ENCODE peak calls at places on chromosomes 4 and X, in eight cellular contexts. T, E, Q, I, P, V, C and N are unnamed samples. For H3K36me3, the result is how much of the 10 kb centered on the place peaks cover.

GRCh38 chr4:10737335-10737734 is 52.8 kb upstream of the CLNK start:
- DNase-seq in T (no peak), E (no peak), Q (no peak), I (no peak), P (no peak), V (no peak), C (no peak), N (no peak)

GRCh38 chr4:166277851-166278250 is 404.8 kb downstream of the TLL1 start:
- DNase-seq in T (no peak), E (no peak), Q (no peak), I (no peak), P (no peak), V (no peak), C (no peak), N (no peak)

GRCh38 chrX:63514575-63514967 is 163.4 kb upstream of the SPIN4 start:
- DNase-seq in T (no peak), E (no peak), Q (no peak), I (no peak), P (no peak), V (no peak), C (no peak), N (no peak)

GRCh38 chrX:40581333-40581910 is 652 bp downstream of the ATP6AP2 start:
- DNase-seq in T (no peak), E (no peak), Q (peak), I (no peak), P (no peak), V (no peak), C (no peak), N (no peak)

GRCh38 chr4:187019896-187020295 is 296.2 kb upstream of the FAT1 start:
- DNase-seq in T (no peak), E (no peak), Q (no peak), I (no peak), P (no peak), V (no peak), C (no peak), N (no peak)

GRCh38 chr4:100870940-100871772 is 353.3 kb upstream of the EMCN start:
- DNase-seq in T (no peak), E (no peak), Q (no peak), I (no peak), P (no peak), V (no peak), C (no peak), N (peak)

GRCh38 chr4:32136081-32136787 is 1416.1 kb downstream of the PCDH7 start:
- DNase-seq in T (no peak), E (no peak), Q (no peak), I (no peak), P (no peak), V (no peak), C (no peak), N (no peak)

GRCh38 chrX:137432609-137433008 is 133.3 kb upstream of the ZIC3 start:
- DNase-seq in T (no peak), E (peak), Q (no peak), I (no peak), P (no peak), V (no peak), C (no peak), N (no peak)

GRCh38 chrX:151912221-151912620 is 468 bp upstream of the MAGEA4 start:
- DNase-seq in T (no peak), E (no peak), Q (no peak), I (no peak), P (no peak), V (no peak), C (no peak), N (no peak)

GRCh38 chrX:39253551-39253950 is 452.3 kb downstream of the MID1IP1 start:
- DNase-seq in T (no peak), E (no peak), Q (no peak), I (no peak), P (no peak), V (no peak), C (no peak), N (no peak)

GRCh38 chr4:53116959-53117358 is 248.9 kb downstream of the SCFD2 start:
- DNase-seq in T (no peak), E (no peak), Q (no peak), I (no peak), P (peak), V (no peak), C (no peak), N (no peak)

GRCh38 chrX:47232803-47233332 is at the start of gene USP11:
- DNase-seq in T (peak), E (peak), Q (peak), I (peak), P (peak), V (peak), C (no peak), N (peak)

GRCh38 chrX:148310402-148311200 is 189.8 kb upstream of the AFF2 start:
- DNase-seq in T (no peak), E (no peak), Q (peak), I (no peak), P (no peak), V (no peak), C (no peak), N (no peak)

GRCh38 chr4:55184600-55185523 is 59.5 kb upstream of the KDR start:
- DNase-seq in T (no peak), E (peak), Q (peak), I (no peak), P (peak), V (peak), C (no peak), N (no peak)

GRCh38 chr4:77636902-77637301 is 31.3 kb downstream of the CXCL13 start:
- DNase-seq in T (no peak), E (peak), Q (peak), I (no peak), P (no peak), V (peak), C (no peak), N (no peak)

GRCh38 chr4:83890816-83891215 is 354.9 kb downstream of the GPAT3 start:
- DNase-seq in T (no peak), E (no peak), Q (no peak), I (no peak), P (no peak), V (no peak), C (no peak), N (no peak)
- H3K27ac ChIP-seq in T (no peak), E (no peak), Q (no peak), I (no peak), P (no peak), V (no peak), C (no peak), N (no peak)

GRCh38 chrX:1593286-1594271 is 2.2 kb downstream of the AKAP17A start:
- DNase-seq in T (no peak), E (no peak), Q (no peak), I (no peak), P (no peak), V (no peak), C (no peak), N (no peak)
- TF ChIP-seq POLR2A in T (no peak), E (no peak), Q (no peak), I (no peak), P (no peak), V (no peak), C (no peak), N (no peak)

GRCh38 chr4:87144346-87144745 is 76.1 kb downstream of the KLHL8 start:
- DNase-seq in T (no peak), E (no peak), Q (no peak), I (no peak), P (no peak), V (no peak), C (no peak), N (no peak)

GRCh38 chr4:87141428-87141827 is 79.0 kb downstream of the KLHL8 start:
- DNase-seq in T (no peak), E (no peak), Q (peak), I (no peak), P (no peak), V (peak), C (no peak), N (no peak)
- H3K36me3 ChIP-seq in T (under half), E (under half), Q (under half), I (under half), P (under half), V (under half), C (under half), N (half or more)

GRCh38 chrX:150408007-150408406 is 44.9 kb downstream of the MAMLD1 start:
- DNase-seq in T (no peak), E (no peak), Q (no peak), I (no peak), P (no peak), V (no peak), C (no peak), N (no peak)
- H3K27ac ChIP-seq in T (no peak), E (no peak), Q (no peak), I (no peak), P (no peak), V (no peak), C (no peak), N (no peak)

DNA sequence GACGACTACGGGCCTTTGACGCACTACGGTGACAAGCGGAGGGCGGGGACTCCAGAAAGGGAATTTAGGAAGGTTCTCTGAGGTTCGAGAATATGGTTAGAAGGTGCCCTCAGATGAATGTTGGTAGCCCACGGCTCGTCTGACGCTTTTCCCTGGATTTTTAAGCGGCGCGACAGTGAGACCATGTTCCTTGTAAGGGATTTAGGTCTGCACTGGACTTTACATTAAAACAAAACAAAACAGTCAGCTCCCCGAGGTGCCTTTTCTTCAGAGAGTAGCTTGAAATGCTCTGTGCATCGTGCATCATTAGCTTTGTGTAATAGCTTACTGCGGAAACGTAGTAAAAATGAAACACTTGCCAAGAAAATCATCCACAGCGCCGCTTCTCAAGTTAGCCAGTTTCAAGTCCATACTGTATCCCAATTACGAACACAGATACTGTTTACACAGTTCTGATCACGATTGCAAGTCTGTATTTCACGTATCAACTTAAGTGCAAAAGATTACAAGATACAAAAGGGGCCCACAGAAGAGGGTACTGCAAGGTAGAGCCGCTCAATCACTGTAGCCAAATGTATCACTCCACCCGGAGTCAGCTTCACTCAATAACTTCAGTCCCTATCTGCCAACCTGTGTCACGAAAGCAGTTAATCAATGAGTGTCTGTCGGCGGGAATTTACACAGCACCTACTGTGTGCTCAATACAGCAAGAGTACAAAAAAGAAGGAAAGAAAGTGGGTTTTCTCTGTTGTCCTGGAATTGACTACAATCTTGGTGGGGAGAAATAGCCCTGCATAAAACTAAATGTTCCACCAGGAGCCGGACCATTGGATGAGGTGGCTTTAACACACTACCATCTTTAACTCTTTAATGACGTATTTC is 525 bp upstream of the NKRF start:
- DNase-seq in T (no peak), E (no peak), Q (no peak), I (no peak), P (no peak), V (no peak), C (no peak), N (no peak)
- TF ChIP-seq POLR2A in T (no peak), E (no peak), Q (no peak), I (peak), P (no peak), V (peak), C (no peak), N (no peak)

DNA sequence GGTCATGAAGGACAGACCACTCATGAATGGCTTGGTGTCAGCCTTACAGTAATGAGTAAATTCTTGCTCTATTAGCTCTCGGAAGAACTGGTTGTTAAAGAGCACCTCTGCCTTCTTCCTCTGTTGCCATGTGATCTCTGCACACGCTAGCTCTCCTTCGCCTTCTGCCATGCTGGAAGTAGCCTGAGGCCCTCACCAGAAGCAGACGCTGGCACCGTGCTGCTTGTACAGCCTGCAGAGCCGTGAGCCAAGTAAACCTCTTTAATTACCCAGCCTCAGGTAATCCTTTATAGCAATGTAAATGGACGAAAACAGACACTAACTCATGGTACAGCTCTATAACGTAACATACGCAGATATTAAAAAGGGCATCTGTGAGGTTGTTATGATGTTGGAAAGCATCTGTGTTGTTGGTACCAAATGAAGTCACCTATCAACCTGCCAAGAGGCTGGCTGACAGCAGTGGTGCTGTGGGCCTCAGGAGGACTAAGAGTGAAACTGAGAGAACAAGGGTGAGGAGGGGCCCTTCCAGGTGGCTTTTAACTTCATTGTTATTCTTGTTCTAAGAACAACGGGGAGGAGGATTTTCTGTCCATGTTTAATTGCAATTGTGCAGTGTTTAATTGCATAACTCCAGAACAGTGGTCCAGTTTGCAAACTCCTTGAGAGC is 69.2 kb downstream of the CRMP1 start:
- DNase-seq in T (no peak), E (no peak), Q (no peak), I (no peak), P (no peak), V (no peak), C (no peak), N (no peak)
- H3K36me3 ChIP-seq in T (under half), E (under half), Q (under half), I (under half), P (under half), V (under half), C (under half), N (under half)